ENCODE peak calls at places on chromosomes 3 and 15, in five cellular contexts. T is H9, N is neuronal stem cell, R is NT2/D1, B is colonic mucosa. K is an unnamed sample.

GRCh38 chr15:38263996-38264395 is 11.4 kb downstream of the SPRED1 start:
- DNase-seq in N (no peak), T (no peak), R (no peak), B (no peak), K (no peak)

GRCh38 chr15:83682476-83683162 is 28.7 kb downstream of the ADAMTSL3 start:
- DNase-seq in T (no peak), R (no peak), N (no peak), B (no peak), K (no peak)

GRCh38 chr3:143538577-143538981 is 309.7 kb downstream of the SLC9A9 start:
- DNase-seq in B (no peak), T (no peak), R (no peak), N (no peak), K (no peak)

GRCh38 chr3:185399629-185400339 is 36.8 kb downstream of the MAP3K13 start:
- DNase-seq in T (no peak), R (no peak), N (no peak), B (no peak), K (no peak)

GRCh38 chr15:96355561-96356129 is 25.1 kb downstream of the NR2F2 start:
- DNase-seq in R (no peak), T (no peak), N (no peak), B (no peak), K (no peak)

GRCh38 chr3:177168431-177168830 is 28.9 kb downstream of the TBL1XR1 start:
- DNase-seq in N (no peak), R (no peak), T (no peak), B (no peak), K (no peak)

GRCh38 chr15:83092309-83092976 is 15.0 kb upstream of the TM6SF1 start:
- DNase-seq in B (peak; percentile 38), R (no peak), T (no peak), N (no peak), K (peak; percentile 44)

GRCh38 chr15:90991587-90992285 is 2.6 kb downstream of the PRC1 start:
- DNase-seq in B (no peak), R (no peak), N (no peak), T (no peak), K (no peak)

GRCh38 chr15:80636675-80637074 is 58.4 kb upstream of the ABHD17C start:
- DNase-seq in R (peak; percentile 16), B (peak; percentile 64), N (no peak), T (peak; percentile 53), K (no peak)

GRCh38 chr3:11195721-11196332 is 41.5 kb downstream of the HRH1 start:
- DNase-seq in B (no peak), N (no peak), R (no peak), T (peak; percentile 36), K (no peak)

GRCh38 chr3:11199902-11200678 is 45.8 kb downstream of the HRH1 start:
- DNase-seq in N (no peak), T (no peak), R (no peak), B (no peak), K (no peak)

GRCh38 chr3:11197471-11197870 is 43.2 kb downstream of the HRH1 start:
- DNase-seq in T (no peak), R (no peak), B (no peak), N (no peak), K (no peak)

GRCh38 chr3:11198495-11198894 is 44.2 kb downstream of the HRH1 start:
- DNase-seq in R (no peak), T (no peak), B (no peak), N (no peak), K (no peak)

GRCh38 chr3:11198070-11198469 is 43.8 kb downstream of the HRH1 start:
- DNase-seq in T (no peak), R (no peak), B (no peak), N (no peak), K (no peak)
- H3K9ac ChIP-seq in T (no peak overlapping the region), R (no peak overlapping the region), B (no peak overlapping the region), N (no peak overlapping the region), K (no peak overlapping the region)

DNA sequence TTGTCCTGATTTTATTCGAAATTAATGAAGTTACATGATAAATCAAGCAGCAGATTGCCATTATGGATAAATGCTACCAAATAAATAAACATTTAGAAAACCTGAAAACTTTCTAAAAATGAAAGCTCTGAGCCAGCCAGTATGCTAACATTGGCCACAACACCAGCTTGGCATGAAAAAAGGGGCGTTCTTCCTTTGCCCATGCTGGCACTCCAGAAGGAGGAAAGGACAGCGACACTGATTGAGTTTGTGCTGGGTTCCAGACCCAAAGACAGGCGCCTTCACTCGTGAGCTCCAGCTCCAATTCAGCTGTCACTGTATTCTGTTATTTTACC is 5.1 kb downstream of the STIMATE start:
- DNase-seq in B (no peak), R (no peak), T (no peak), N (no peak), K (no peak)
- H3K9ac ChIP-seq in B (no peak overlapping the region), R (no peak overlapping the region), T (no peak overlapping the region), N (no peak overlapping the region), K (no peak overlapping the region)

GRCh38 chr3:87997298-87997697 is 61.5 kb downstream of the CGGBP1 start:
- DNase-seq in B (no peak), R (no peak), T (no peak), N (no peak), K (no peak)
- H3K9ac ChIP-seq in B (no peak overlapping the region), R (no peak overlapping the region), T (no peak overlapping the region), N (no peak overlapping the region), K (no peak overlapping the region)

GRCh38 chr15:52196891-52197290 is 5.7 kb upstream of the GNB5 start:
- DNase-seq in N (no peak), R (no peak), B (no peak), T (no peak), K (no peak)
- H3K9ac ChIP-seq in N (no peak overlapping the region), R (no peak overlapping the region), B (no peak overlapping the region), T (no peak overlapping the region), K (no peak overlapping the region)

GRCh38 chr3:127043041-127043641 is 60.2 kb downstream of the PLXNA1 start:
- DNase-seq in N (no peak), R (no peak), T (peak; percentile 62), B (no peak), K (no peak)
- H3K9ac ChIP-seq in N (no peak overlapping the region), R (no peak overlapping the region), T (no peak overlapping the region), B (no peak overlapping the region), K (no peak overlapping the region)

GRCh38 chr3:193831495-193832455 is 238.8 kb downstream of the OPA1 start:
- DNase-seq in N (no peak), B (no peak), R (no peak), T (no peak), K (peak; percentile 49)
- H3K9ac ChIP-seq in N (no peak overlapping the region), B (no peak overlapping the region), R (no peak overlapping the region), T (no peak overlapping the region), K (no peak overlapping the region)

GRCh38 chr3:53169832-53170324 is 8.9 kb downstream of the PRKCD start:
- DNase-seq in N (no peak), R (no peak), B (no peak), T (no peak), K (no peak)
- H3K9ac ChIP-seq in N (no peak overlapping the region), R (no peak overlapping the region), B (peak overlapping the region; percentile 12), T (no peak overlapping the region), K (peak overlapping the region; percentile 79)